ENCODE peak calls at places on chromosomes 6 and 20, in seven cellular contexts. N is H54; S is stimulated activated CD8-positive, alpha-beta memory T cell treated with anti-CD3 and anti-CD28 coated beads, Interleukin-15, amount 100 ng/mL, for 4 hours; X is NCI-H1105; R is activated CD8-positive, alpha-beta memory T cell treated with anti-CD3 and anti-CD28 coated beads for 1 hour; I is non-pigmented ciliary epithelial cell; J is astrocyte of the spinal cord. G is an unnamed sample.

GRCh38 chr6:21874372-21874771 is 280.8 kb downstream of the SOX4 start:
- DNase-seq in J (no peak), I (no peak), X (no peak), S (no peak), N (no peak), R (no peak), G (no peak)

GRCh38 chr6:77715588-77715987 is 62.7 kb downstream of the MEI4 start:
- DNase-seq in N (no peak), X (no peak), I (no peak), J (no peak), S (no peak), R (no peak), G (no peak)

GRCh38 chr6:159077123-159077522 is 32.3 kb upstream of the TAGAP start:
- DNase-seq in I (no peak), J (no peak), N (no peak), R (no peak), S (peak; percentile 65), X (no peak), G (no peak)

GRCh38 chr6:72218125-72218524 is 331.8 kb downstream of the RIMS1 start:
- DNase-seq in R (no peak), X (no peak), N (peak; percentile 9), J (peak; percentile 26), I (peak; percentile 3), S (no peak), G (peak; percentile 51)

GRCh38 chr6:137001977-137002302 is 42.8 kb downstream of the IL20RA start:
- DNase-seq in I (no peak), J (no peak), N (no peak), X (no peak), S (no peak), R (no peak), G (no peak)

GRCh38 chr20:15613530-15613929 is 959.7 kb downstream of the KIF16B start:
- DNase-seq in I (peak; percentile 41), J (no peak), X (no peak), N (no peak), S (no peak), R (no peak), G (peak; percentile 68)

GRCh38 chr20:11783102-11783861 is 134.4 kb upstream of the BTBD3 start:
- DNase-seq in I (no peak), N (no peak), X (no peak), J (no peak), S (no peak), R (no peak), G (no peak)

GRCh38 chr20:56245761-56246160 is 2.8 kb upstream of the MC3R start:
- DNase-seq in S (no peak), J (peak; percentile 6), X (no peak), N (no peak), R (no peak), I (no peak), G (peak; percentile 40)

GRCh38 chr6:152380993-152381898 is 255.9 kb downstream of the SYNE1 start:
- DNase-seq in X (no peak), J (peak; percentile 97), I (peak; percentile 91), S (no peak), R (no peak), N (peak; percentile 7), G (peak; percentile 96)

GRCh38 chr6:90490030-90490429 is 96.8 kb downstream of the MAP3K7 start:
- DNase-seq in J (no peak), S (no peak), R (no peak), X (no peak), N (no peak), I (no peak), G (no peak)

GRCh38 chr20:54377992-54378773 is 97.2 kb upstream of the DOK5 start:
- DNase-seq in I (no peak), X (no peak), N (no peak), R (no peak), S (no peak), J (no peak), G (no peak)

GRCh38 chr6:21099338-21100314 is 493.9 kb upstream of the SOX4 start:
- DNase-seq in S (no peak), I (no peak), N (no peak), R (no peak), X (no peak), J (no peak), G (no peak)

GRCh38 chr20:1809611-1810510 is 85.3 kb upstream of the SIRPA start:
- DNase-seq in I (no peak), N (peak; percentile 53), R (no peak), J (peak; percentile 49), S (no peak), X (no peak), G (peak; percentile 67)

GRCh38 chr6:300026-300425 is 7.7 kb downstream of the DUSP22 start:
- DNase-seq in J (no peak), N (no peak), R (no peak), I (no peak), S (no peak), X (no peak), G (no peak)

GRCh38 chr6:15593798-15594197 is 69.0 kb downstream of the DTNBP1 start:
- DNase-seq in J (peak; percentile 13), X (no peak), N (no peak), R (no peak), I (no peak), S (no peak), G (peak; percentile 10)

GRCh38 chr20:1623501-1624250 is 3.9 kb upstream of the SIRPB1 start:
- DNase-seq in I (no peak), S (no peak), J (no peak), N (no peak), X (no peak), R (no peak), G (no peak)

GRCh38 chr6:29520232-29520631 is 32.5 kb upstream of the MAS1L start:
- DNase-seq in S (no peak), I (no peak), R (no peak), N (no peak), X (no peak), J (no peak), G (no peak)

GRCh38 chr20:45890997-45891983 is at the start of the genes CTSA and NEURL2:
- DNase-seq in I (no peak), S (peak; percentile 80), X (peak; percentile 76), N (peak; percentile 96), R (peak; percentile 61), J (peak; percentile 90), G (peak; percentile 95)

GRCh38 chr20:46286977-46287376 is 21.3 kb downstream of the CDH22 start:
- DNase-seq in N (no peak), X (no peak), R (no peak), I (no peak), J (no peak), S (no peak), G (no peak)

GRCh38 chr6:149895702-149896310 is 2.1 kb downstream of the RAET1E start:
- DNase-seq in S (peak; percentile 8), J (peak; percentile 68), X (no peak), N (peak; percentile 67), R (no peak), I (no peak), G (peak; percentile 43)

GRCh38 chr6:41326092-41326491 is 9.3 kb upstream of the NCR2 start:
- DNase-seq in R (no peak), I (no peak), X (no peak), S (no peak), N (no peak), J (no peak), G (no peak)

GRCh38 chr20:25692499-25692898 is 4.2 kb downstream of the ZNF337 start:
- DNase-seq in N (no peak), J (no peak), X (no peak), R (no peak), S (no peak), I (no peak), G (no peak)

GRCh38 chr6:45997875-45998506 is 17.7 kb downstream of the CLIC5 start:
- DNase-seq in X (no peak), S (no peak), N (no peak), R (no peak), J (no peak), I (no peak), G (no peak)

GRCh38 chr6:105382477-105382876 is 20.4 kb downstream of the PREP start:
- DNase-seq in S (no peak), N (no peak), X (no peak), R (no peak), I (no peak), J (no peak), G (no peak)

GRCh38 chr6:45586216-45587171 is 208.8 kb upstream of the SUPT3H start:
- DNase-seq in J (no peak), R (peak; percentile 23), S (peak; percentile 47), X (no peak), N (no peak), I (no peak), G (no peak)

GRCh38 chr20:48999890-49000870 is 45.9 kb upstream of the CSE1L start:
- DNase-seq in S (no peak), N (no peak), R (no peak), J (no peak), X (peak; percentile 92), I (no peak), G (peak; percentile 38)

GRCh38 chr6:37127961-37128862 is 41.7 kb upstream of the PIM1 start:
- DNase-seq in R (no peak), S (no peak), X (no peak), N (peak; percentile 47), J (peak; percentile 77), I (no peak), G (peak; percentile 66)

GRCh38 chr6:45838486-45838885 is 177.2 kb downstream of the CLIC5 start:
- DNase-seq in R (no peak), S (no peak), I (no peak), N (no peak), J (no peak), X (no peak), G (no peak)

GRCh38 chr6:127550403-127550802 is 26.6 kb upstream of the C6orf58 start:
- DNase-seq in R (no peak), J (peak; percentile 80), I (peak; percentile 51), S (no peak), N (no peak), X (no peak), G (peak; percentile 74)

GRCh38 chr6:92428443-92428842 is 990.9 kb downstream of the EPHA7 start:
- DNase-seq in X (no peak), N (no peak), S (no peak), R (no peak), J (no peak), I (no peak), G (peak; percentile 27)

GRCh38 chr6:53591873-53592272 is 47.0 kb upstream of the GCLC start:
- DNase-seq in S (no peak), I (no peak), X (no peak), R (no peak), N (no peak), J (no peak), G (no peak)

GRCh38 chr20:2694519-2694918 is 1.9 kb downstream of the EBF4 start:
- DNase-seq in R (no peak), X (no peak), S (no peak), I (no peak), J (no peak), N (no peak), G (no peak)

GRCh38 chr6:164807125-164807524 is 502.3 kb downstream of the C6orf118 start:
- DNase-seq in I (no peak), N (no peak), J (no peak), R (no peak), X (no peak), S (no peak), G (no peak)

GRCh38 chr6:15399651-15400470 is 154.0 kb downstream of the JARID2 start:
- DNase-seq in X (peak; percentile 68), S (no peak), J (peak; percentile 88), I (peak; percentile 37), R (no peak), N (no peak), G (peak; percentile 90)